ENCODE peak calls at places on chromosomes 11 and 22, in five cellular contexts. Z is astrocyte of the spinal cord, F is fibroblast of pulmonary artery, V is fibroblast of lung, B is AG09309. W is an unnamed sample.

GRCh38 chr22:44916281-44917231 is 93.2 kb downstream of the PHF21B start:
- DNase-seq in Z (no peak), F (no peak), V (no peak), B (no peak), W (no peak)

GRCh38 chr11:87012673-87013072 is 25.1 kb upstream of the TMEM135 start:
- DNase-seq in Z (no peak), F (no peak), V (no peak), B (no peak), W (no peak)

GRCh38 chr11:62443390-62444201 is 24.8 kb downstream of the SCGB1A1 start:
- DNase-seq in Z (no peak), F (peak), V (peak), B (no peak), W (peak)

GRCh38 chr22:46499798-46500174 is 37.6 kb downstream of the CELSR1 start:
- DNase-seq in Z (no peak), F (no peak), V (no peak), B (no peak), W (no peak)

GRCh38 chr11:1509626-1510255 is 23.2 kb upstream of the MOB2 start:
- DNase-seq in Z (no peak), F (no peak), V (no peak), B (no peak), W (no peak)

GRCh38 chr22:47192651-47193437 is 430.4 kb downstream of the TBC1D22A start:
- DNase-seq in Z (no peak), F (no peak), V (no peak), B (no peak), W (no peak)

GRCh38 chr11:74720596-74721478 is 10.4 kb downstream of the CHRDL2 start:
- DNase-seq in Z (no peak), F (peak), V (peak), B (no peak), W (peak)

GRCh38 chr11:60905047-60905446 is 1.3 kb downstream of the PRPF19 start:
- DNase-seq in Z (no peak), F (no peak), V (no peak), B (no peak), W (no peak)

GRCh38 chr11:1920909-1921575 is 1.5 kb downstream of the TNNT3 start:
- DNase-seq in Z (no peak), F (no peak), V (no peak), B (no peak), W (no peak)

GRCh38 chr22:47586038-47586437 is 823.6 kb downstream of the TBC1D22A start:
- DNase-seq in Z (no peak), F (no peak), V (no peak), B (no peak), W (no peak)

GRCh38 chr22:19368876-19369275 is 62.7 kb downstream of the HIRA start:
- DNase-seq in Z (no peak), F (no peak), V (no peak), B (no peak), W (no peak)

GRCh38 chr11:2794419-2794795 is 91.2 kb downstream of the CDKN1C start:
- DNase-seq in Z (no peak), F (no peak), V (no peak), B (no peak), W (no peak)

GRCh38 chr11:100841711-100842407 is 154.8 kb downstream of the ARHGAP42 start:
- DNase-seq in Z (no peak), F (no peak), V (no peak), B (no peak), W (no peak)

GRCh38 chr11:39365809-39366436 is 2093.5 kb downstream of the LRRC4C start:
- DNase-seq in Z (peak), F (peak), V (peak), B (no peak), W (peak)

GRCh38 chr22:19514831-19515565 is 9.2 kb downstream of the CLDN5 start:
- DNase-seq in Z (peak), F (peak), V (no peak), B (no peak), W (no peak)

GRCh38 chr11:995752-996420 is 40.6 kb downstream of the MUC6 start:
- DNase-seq in Z (peak), F (peak), V (peak), B (no peak), W (no peak)

GRCh38 chr22:28232231-28232630 is 313.2 kb upstream of the PITPNB start:
- DNase-seq in Z (no peak), F (no peak), V (no peak), B (no peak), W (no peak)

GRCh38 chr22:32175751-32176644 is 16.9 kb upstream of the C22orf42 start:
- DNase-seq in Z (no peak), F (no peak), V (no peak), B (no peak), W (no peak)

GRCh38 chr11:827146-827860 is 416 bp upstream of the CRACR2B start:
- DNase-seq in Z (no peak), F (no peak), V (no peak), B (no peak), W (no peak)

GRCh38 chr11:132171031-132171430 is 800.6 kb downstream of the NTM start:
- DNase-seq in Z (no peak), F (no peak), V (no peak), B (no peak), W (no peak)

GRCh38 chr11:19160839-19161238 is 40.9 kb downstream of the CSRP3 start:
- DNase-seq in Z (no peak), F (peak), V (peak), B (no peak), W (peak)

GRCh38 chr22:46797355-46797754 is 34.9 kb downstream of the TBC1D22A start:
- DNase-seq in Z (peak), F (peak), V (peak), B (no peak), W (peak)

GRCh38 chr22:47154621-47155081 is 392.2 kb downstream of the TBC1D22A start:
- DNase-seq in Z (peak), F (peak), V (peak), B (peak), W (peak)

GRCh38 chr22:50060441-50061140 is 2.5 kb upstream of the TTLL8 start:
- DNase-seq in Z (no peak), F (no peak), V (no peak), B (no peak), W (no peak)

GRCh38 chr11:65471410-65471762 is 27.5 kb upstream of the MALAT1 start:
- DNase-seq in Z (peak), F (peak), V (peak), B (no peak), W (peak)

GRCh38 chr11:118911880-118912741 is 13.6 kb downstream of the BCL9L start:
- DNase-seq in Z (peak), F (peak), V (peak), B (no peak), W (peak)

GRCh38 chr11:24502425-24502824 is 5.6 kb downstream of the LUZP2 start:
- DNase-seq in Z (no peak), F (no peak), V (no peak), B (no peak), W (no peak)
- H3K4me3 ChIP-seq in Z (no peak), F (no peak), V (no peak), B (no peak), W (no peak)

GRCh38 chr11:58927393-58928081 is 11.8 kb upstream of the GLYATL1 start:
- DNase-seq in Z (peak), F (peak), V (peak), B (no peak), W (peak)
- H3K4me3 ChIP-seq in Z (peak), F (no peak), V (peak), B (no peak), W (peak)

GRCh38 chr11:111417011-111417765 is 38.1 kb upstream of the POU2AF1 start:
- DNase-seq in Z (no peak), F (no peak), V (no peak), B (no peak), W (no peak)
- H3K4me3 ChIP-seq in Z (no peak), F (no peak), V (no peak), B (no peak), W (no peak)

GRCh38 chr11:69915151-69915500 is 95.9 kb upstream of the FGF3 start:
- DNase-seq in Z (no peak), F (no peak), V (peak), B (no peak), W (peak)
- H3K4me3 ChIP-seq in Z (no peak), F (no peak), V (no peak), B (no peak), W (no peak)

DNA sequence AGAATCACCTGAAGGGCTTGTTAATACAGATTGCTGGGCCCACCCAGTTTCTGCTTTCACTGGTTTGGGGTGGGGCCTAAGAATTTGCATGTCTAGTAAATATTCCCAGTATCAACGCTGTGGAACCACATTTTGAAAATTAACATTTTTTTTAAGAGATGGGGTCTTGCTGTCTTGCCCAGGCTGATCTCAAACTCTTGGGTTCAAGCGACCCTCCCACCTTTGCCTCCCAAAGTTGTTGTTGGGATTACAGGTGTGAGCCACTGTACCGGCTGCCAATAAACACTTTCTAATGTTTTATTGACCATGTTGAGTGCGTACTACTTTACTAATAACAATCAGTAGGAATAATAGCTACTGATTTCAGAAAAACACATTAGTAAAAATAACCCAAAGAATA is 2.5 kb downstream of the EIF4G2 start:
- DNase-seq in Z (no peak), F (no peak), V (no peak), B (no peak), W (no peak)
- H3K4me3 ChIP-seq in Z (no peak), F (peak), V (peak), B (no peak), W (peak)

DNA sequence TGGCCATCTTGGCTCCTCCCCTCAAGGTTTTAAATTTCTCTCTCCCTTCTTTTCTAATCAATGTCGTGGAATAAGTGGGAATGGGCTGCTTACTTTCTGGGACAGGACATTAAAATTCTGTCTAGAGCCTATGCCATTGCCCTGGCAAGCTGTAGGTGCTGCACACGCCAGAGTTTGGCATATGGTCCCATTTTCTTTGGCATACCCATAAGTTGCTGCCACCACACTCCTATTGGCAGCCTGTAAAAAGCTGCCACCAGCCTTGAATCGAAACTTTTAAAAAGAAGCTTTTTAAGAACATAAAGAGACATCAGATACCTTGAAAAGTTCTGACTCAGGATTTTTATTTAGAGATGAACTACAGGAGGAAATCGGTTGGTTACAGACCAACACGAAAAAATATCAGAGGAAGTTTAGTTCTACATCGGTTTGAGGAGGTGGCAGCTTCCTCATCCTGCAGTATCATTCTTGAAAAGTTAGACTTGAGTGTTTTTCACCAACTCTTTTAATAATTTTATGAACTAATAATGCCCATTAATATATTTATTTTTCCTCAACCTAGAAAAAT is 517.8 kb upstream of the ANO5 start:
- DNase-seq in Z (no peak), F (no peak), V (no peak), B (no peak), W (no peak)
- H3K4me3 ChIP-seq in Z (no peak), F (no peak), V (no peak), B (no peak), W (no peak)

DNA sequence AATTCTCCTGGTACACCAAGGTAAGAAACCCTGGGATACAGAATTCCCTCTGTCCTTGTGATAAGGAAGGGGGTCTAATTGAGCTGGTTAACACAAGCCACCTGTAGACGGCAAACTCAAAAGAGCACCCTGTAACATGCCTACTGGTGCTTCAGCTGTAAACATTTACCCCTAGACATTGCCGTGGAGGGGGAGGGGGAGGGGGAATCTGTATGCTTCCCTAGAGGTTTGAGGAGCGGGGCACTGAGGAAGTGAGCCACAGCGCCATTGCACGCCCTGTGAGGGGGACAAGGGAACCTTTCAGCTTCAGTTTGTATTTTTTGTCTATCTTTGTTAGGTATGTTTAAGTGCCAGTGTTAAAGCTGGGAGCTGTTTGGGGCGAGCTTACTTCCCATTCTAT is 99.8 kb downstream of the AASDHPPT start:
- DNase-seq in Z (no peak), F (no peak), V (no peak), B (no peak), W (no peak)
- H3K4me3 ChIP-seq in Z (no peak), F (no peak), V (no peak), B (no peak), W (no peak)

DNA sequence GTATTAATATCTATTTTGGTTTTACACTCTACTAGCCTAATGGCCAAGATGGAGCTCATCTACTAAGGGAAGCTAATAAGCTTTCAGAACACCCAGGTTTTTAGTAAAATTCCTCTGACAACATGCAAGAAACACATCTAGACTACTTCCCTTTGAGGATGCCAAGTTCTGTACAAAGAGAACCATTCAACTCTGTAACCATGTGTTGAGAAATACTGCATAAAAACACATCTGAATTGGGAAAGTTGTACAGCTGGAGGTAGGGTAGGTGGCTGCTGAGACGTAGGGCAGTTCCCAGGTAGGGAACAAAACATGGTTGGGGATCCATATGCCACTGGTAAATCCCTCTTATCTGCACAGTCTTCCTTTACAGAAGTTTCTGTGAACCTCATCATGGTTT is 66.2 kb downstream of the SC5D start:
- DNase-seq in Z (no peak), F (no peak), V (no peak), B (no peak), W (no peak)
- H3K4me3 ChIP-seq in Z (no peak), F (no peak), V (no peak), B (no peak), W (no peak)

W was measured in fibroblast of the aortic adventitia.